ENCODE peak calls at places on chromosomes 5 and 9, in nine cellular contexts. L, G, N, S, R, V, A, P and O are unnamed samples.

GRCh38 chr9:89138463-89139390 is 39.9 kb downstream of the SHC3 start:
- DNase-seq in L (peak), G (no peak), N (no peak), S (peak), R (no peak), V (no peak), A (no peak), P (no peak), O (no peak)

GRCh38 chr9:99822596-99823391 is 1.1 kb downstream of the NR4A3 start:
- DNase-seq in L (peak), G (peak), N (peak), S (peak), R (peak), V (no peak), A (peak), P (peak), O (peak)

GRCh38 chr5:115627295-115627825 is 1.5 kb upstream of the TMED7 start:
- DNase-seq in L (no peak), G (no peak), N (no peak), S (no peak), R (no peak), V (no peak), A (no peak), P (no peak), O (no peak)

GRCh38 chr9:87578625-87579024 is 81.0 kb downstream of the DAPK1 start:
- DNase-seq in L (peak), G (no peak), N (no peak), S (no peak), R (no peak), V (no peak), A (no peak), P (no peak), O (no peak)

GRCh38 chr5:94707359-94707758 is 88.9 kb downstream of the SLF1 start:
- DNase-seq in L (peak), G (no peak), N (no peak), S (no peak), R (peak), V (no peak), A (no peak), P (no peak), O (no peak)

GRCh38 chr5:76380346-76381074 is 22.6 kb upstream of the IQGAP2 start:
- DNase-seq in L (no peak), G (no peak), N (no peak), S (no peak), R (no peak), V (no peak), A (no peak), P (no peak), O (no peak)

GRCh38 chr9:108934323-108934885 is at the start of gene ABITRAM:
- DNase-seq in L (peak), G (peak), N (peak), S (peak), R (peak), V (no peak), A (peak), P (peak), O (peak)

GRCh38 chr5:133240425-133241091 is 188.7 kb downstream of the HSPA4 start:
- DNase-seq in L (peak), G (peak), N (no peak), S (peak), R (no peak), V (peak), A (peak), P (no peak), O (peak)

GRCh38 chr9:33225319-33226152 is 14.4 kb upstream of the SPINK4 start:
- DNase-seq in L (peak), G (peak), N (no peak), S (peak), R (peak), V (no peak), A (peak), P (no peak), O (peak)

GRCh38 chr9:38068616-38068865 is 486 bp downstream of the SHB start:
- DNase-seq in L (peak), G (no peak), N (no peak), S (peak), R (no peak), V (no peak), A (no peak), P (no peak), O (peak)

GRCh38 chr5:134139891-134140469 is 25.5 kb downstream of the TCF7 start:
- DNase-seq in L (no peak), G (no peak), N (no peak), S (no peak), R (peak), V (no peak), A (no peak), P (peak), O (peak)

GRCh38 chr5:132825165-132825823 is 5.2 kb downstream of the SHROOM1 start:
- DNase-seq in L (no peak), G (no peak), N (peak), S (no peak), R (no peak), V (no peak), A (peak), P (no peak), O (no peak)

GRCh38 chr5:132592521-132592920 is 35.7 kb downstream of the RAD50 start:
- DNase-seq in L (peak), G (no peak), N (no peak), S (peak), R (no peak), V (no peak), A (no peak), P (no peak), O (no peak)

GRCh38 chr5:143186623-143187022 is 216.9 kb downstream of the NR3C1 start:
- DNase-seq in L (peak), G (no peak), N (no peak), S (no peak), R (no peak), V (no peak), A (no peak), P (no peak), O (no peak)

GRCh38 chr9:83933804-83934203 is 12.6 kb upstream of the KIF27 start:
- DNase-seq in L (peak), G (peak), N (no peak), S (peak), R (no peak), V (no peak), A (no peak), P (no peak), O (no peak)

GRCh38 chr5:117614408-117614807 is 1039.8 kb upstream of the SEMA6A start:
- DNase-seq in L (no peak), G (no peak), N (no peak), S (no peak), R (no peak), V (no peak), A (no peak), P (no peak), O (no peak)

GRCh38 chr9:135249711-135250110 is 162.2 kb downstream of the OLFM1 start:
- DNase-seq in L (no peak), G (no peak), N (no peak), S (no peak), R (no peak), V (no peak), A (no peak), P (no peak), O (no peak)

GRCh38 chr9:130662099-130662926 is 2.1 kb upstream of the PRDM12 start:
- DNase-seq in L (no peak), G (no peak), N (no peak), S (no peak), R (no peak), V (no peak), A (no peak), P (no peak), O (no peak)

GRCh38 chr9:114086607-114087006 is 8.5 kb upstream of the AMBP start:
- DNase-seq in L (no peak), G (no peak), N (no peak), S (no peak), R (no peak), V (no peak), A (no peak), P (no peak), O (no peak)

GRCh38 chr9:34408173-34408572 is 31.5 kb upstream of the MYORG start:
- DNase-seq in L (no peak), G (no peak), N (no peak), S (no peak), R (no peak), V (no peak), A (no peak), P (no peak), O (no peak)

GRCh38 chr9:32738501-32739172 is 44.7 kb upstream of the TMEM215 start:
- DNase-seq in L (no peak), G (no peak), N (no peak), S (no peak), R (no peak), V (peak), A (no peak), P (no peak), O (no peak)

GRCh38 chr5:141476132-141476909 is 555 bp downstream of the PCDHGC3 start:
- DNase-seq in L (peak), G (peak), N (peak), S (peak), R (peak), V (no peak), A (peak), P (no peak), O (no peak)

GRCh38 chr5:134138416-134139376 is 24.2 kb downstream of the TCF7 start:
- DNase-seq in L (peak), G (no peak), N (no peak), S (no peak), R (peak), V (no peak), A (peak), P (peak), O (peak)

GRCh38 chr5:134568761-134569725 is 43.6 kb downstream of the JADE2 start:
- DNase-seq in L (no peak), G (no peak), N (peak), S (peak), R (peak), V (no peak), A (no peak), P (peak), O (no peak)

GRCh38 chr9:103617046-103617445 is 477.1 kb upstream of the SMC2 start:
- DNase-seq in L (no peak), G (no peak), N (no peak), S (no peak), R (no peak), V (no peak), A (no peak), P (no peak), O (no peak)

GRCh38 chr5:177035982-177036381 is 13.5 kb downstream of the ZNF346 start:
- DNase-seq in L (peak), G (no peak), N (no peak), S (no peak), R (no peak), V (no peak), A (no peak), P (no peak), O (no peak)

GRCh38 chr9:134360180-134360759 is 34.0 kb downstream of the RXRA start:
- DNase-seq in L (no peak), G (peak), N (no peak), S (no peak), R (no peak), V (no peak), A (no peak), P (no peak), O (no peak)

GRCh38 chr9:106643211-106643930 is 219.6 kb upstream of the ZNF462 start:
- DNase-seq in L (no peak), G (no peak), N (no peak), S (no peak), R (no peak), V (no peak), A (no peak), P (no peak), O (no peak)

GRCh38 chr9:128390150-128390812 is 19.1 kb downstream of the URM1 start:
- DNase-seq in L (no peak), G (no peak), N (no peak), S (no peak), R (no peak), V (no peak), A (no peak), P (no peak), O (no peak)

DNA sequence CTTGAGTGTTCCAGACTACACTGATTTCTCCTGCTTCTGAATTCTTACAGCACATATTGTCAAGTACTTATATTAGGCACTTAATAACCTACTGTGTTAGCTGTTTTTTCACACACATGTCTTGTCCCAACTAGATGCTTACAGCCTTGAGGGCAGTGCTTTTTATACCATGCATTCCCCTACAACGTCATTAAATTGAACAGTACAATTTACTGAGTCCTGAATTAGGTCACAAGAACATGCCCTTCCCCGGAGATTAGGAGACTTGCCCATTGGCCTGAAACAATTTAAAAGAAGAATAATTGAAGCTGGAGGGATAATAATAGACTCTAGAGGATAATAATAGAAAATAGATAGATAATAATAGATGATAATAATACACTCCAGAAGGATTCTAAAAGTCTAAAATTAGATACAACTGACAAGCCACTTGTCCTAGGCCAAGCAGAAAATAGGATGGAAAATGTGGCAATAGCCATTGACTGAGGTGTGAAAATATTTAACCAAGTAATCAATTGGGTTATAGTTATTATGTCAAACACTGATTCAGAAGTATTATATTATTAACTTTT is 112.6 kb upstream of the SLC12A2 start:
- DNase-seq in L (no peak), G (no peak), N (no peak), S (no peak), R (no peak), V (no peak), A (no peak), P (no peak), O (no peak)
- TF ChIP-seq CTCF in L (no peak), G (no peak), N (no peak), S (no peak), R (no peak), V (no peak), A (no peak), P (no peak), O (no peak)

DNA sequence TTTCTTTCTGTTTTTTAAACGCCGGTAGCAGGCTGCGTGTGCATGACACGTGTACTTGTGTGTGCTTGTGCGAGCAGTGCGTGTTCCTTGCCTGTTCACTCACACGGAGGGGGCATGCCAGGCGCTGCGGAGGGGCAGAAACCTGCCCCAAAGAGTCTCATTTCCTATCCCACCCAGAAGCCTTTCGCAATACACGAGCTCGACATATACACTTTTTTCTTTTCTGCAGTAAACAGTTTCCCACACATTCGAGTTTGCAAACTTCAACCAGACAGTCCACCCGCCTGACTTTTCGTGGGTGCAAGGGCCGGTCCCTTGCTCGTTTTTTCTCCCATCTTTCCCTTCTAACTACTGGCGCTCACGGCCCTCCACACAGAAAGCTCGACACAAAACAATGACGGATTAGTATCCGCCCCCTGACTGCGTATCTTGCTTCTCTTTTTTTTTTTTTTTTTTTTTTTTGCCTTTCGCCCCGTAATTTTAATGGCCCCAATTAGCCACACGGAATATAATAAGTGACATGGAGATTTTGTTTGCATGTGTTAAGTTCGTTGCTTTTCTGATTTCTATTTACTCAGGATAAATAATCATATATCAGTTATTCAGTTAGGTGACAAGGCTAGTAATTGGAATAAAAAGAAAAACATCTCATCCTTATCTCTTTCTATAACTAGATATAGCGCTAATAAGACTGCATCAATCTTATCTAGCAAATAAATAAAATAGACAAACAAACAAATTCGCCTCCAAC is 5.3 kb upstream of the OTP start:
- DNase-seq in L (no peak), G (no peak), N (no peak), S (no peak), R (no peak), V (no peak), A (no peak), P (no peak), O (no peak)
- H3K4me3 ChIP-seq in L (no peak), G (no peak), N (no peak), S (no peak), R (no peak), V (no peak), A (peak), P (peak), O (no peak)

DNA sequence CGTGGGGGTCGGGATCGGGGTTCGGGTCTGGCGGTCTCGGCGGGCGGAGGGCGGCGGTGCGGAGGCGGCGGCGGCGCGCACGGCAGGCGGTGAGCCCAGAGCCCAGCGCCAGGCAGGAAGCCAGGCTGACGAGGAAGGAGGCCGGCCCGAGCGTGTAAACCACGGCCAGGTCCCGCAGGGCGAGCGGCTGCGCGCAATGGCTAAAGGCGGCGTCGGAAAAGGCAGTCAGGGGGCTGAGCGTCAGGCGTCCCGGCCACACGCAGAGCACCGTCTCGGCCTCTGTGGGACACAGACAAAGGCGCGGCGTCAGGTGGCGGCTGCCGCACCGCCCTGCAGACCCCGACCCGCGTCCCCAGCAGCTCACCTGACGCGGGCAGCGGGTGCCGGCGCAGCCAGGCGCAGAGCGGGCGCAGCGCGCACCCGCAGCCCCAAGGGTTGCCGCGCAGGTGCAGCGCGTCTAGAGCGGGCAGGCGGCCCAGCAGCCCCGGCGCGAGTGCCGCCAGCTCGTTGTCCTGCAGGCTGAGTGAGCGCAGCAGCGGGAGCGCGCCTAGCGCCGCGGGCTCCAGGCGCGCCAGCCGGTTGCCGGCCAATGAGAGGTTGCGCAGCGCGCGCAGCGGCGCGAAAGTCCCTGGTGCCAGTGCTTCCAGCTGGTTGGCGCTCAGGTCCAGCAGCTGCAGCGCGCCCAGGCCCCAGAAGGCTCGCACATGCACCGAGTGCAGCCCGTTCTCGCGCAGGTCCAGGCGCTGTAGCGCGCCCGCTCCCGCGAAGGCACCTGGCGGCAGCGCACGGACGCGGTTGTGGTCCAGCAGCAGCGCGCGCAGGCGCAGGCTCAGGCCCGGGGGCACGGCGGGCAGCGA is 716 bp downstream of the LRRC26 start:
- DNase-seq in L (peak), G (peak), N (peak), S (peak), R (peak), V (no peak), A (peak), P (no peak), O (no peak)
- TF ChIP-seq CTCF in L (no peak), G (no peak), N (no peak), S (no peak), R (no peak), V (no peak), A (no peak), P (no peak), O (no peak)

GRCh38 chr9:16120727-16121126 is 567.9 kb downstream of the CCDC171 start:
- DNase-seq in L (no peak), G (no peak), N (no peak), S (no peak), R (no peak), V (no peak), A (no peak), P (no peak), O (no peak)
- H3K4me3 ChIP-seq in L (no peak), G (no peak), N (no peak), S (no peak), R (no peak), V (no peak), A (no peak), P (no peak), O (no peak)

GRCh38 chr5:39578887-39579497 is 154.2 kb upstream of the DAB2 start:
- DNase-seq in L (peak), G (no peak), N (no peak), S (peak), R (no peak), V (no peak), A (no peak), P (no peak), O (no peak)
- TF ChIP-seq CTCF in L (peak), G (peak), N (peak), S (peak), R (no peak), V (no peak), A (peak), P (peak), O (peak)

DNA sequence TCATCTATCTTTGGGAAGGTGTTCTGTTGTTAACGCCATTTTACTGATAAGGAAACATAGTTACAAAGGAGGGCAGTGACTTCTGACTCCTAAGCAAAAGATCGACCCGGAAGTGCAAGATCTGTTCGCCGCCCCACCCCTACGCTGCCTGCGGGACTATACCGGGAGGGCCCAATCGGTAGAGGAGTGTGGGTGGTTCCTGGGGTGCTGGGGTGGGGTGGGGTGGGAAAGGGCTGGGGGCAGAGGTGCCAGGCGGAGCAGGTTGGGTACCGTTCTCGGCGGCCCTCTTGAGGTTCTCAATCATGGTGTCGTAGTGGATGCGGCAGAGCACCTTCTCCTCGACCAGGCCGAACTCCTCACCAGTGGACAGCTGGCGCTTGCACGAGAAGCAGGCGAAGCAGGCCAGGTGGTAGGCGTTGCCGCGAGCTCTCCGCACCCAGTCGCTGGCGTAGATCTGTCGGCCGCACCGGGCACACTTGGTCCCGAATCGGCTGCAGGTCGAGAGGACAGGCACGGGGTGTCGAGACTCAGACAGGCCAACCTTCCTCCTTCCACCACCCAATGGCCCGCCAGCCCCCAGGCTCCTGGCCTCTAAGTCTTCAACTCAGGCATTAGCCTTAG is 11.8 kb downstream of the LHX6 start:
- DNase-seq in L (no peak), G (no peak), N (peak), S (no peak), R (no peak), V (no peak), A (no peak), P (peak), O (no peak)
- H3K4me3 ChIP-seq in L (no peak), G (no peak), N (no peak), S (no peak), R (no peak), V (no peak), A (no peak), P (no peak), O (no peak)